ENCODE peak calls at places on chromosomes 11 and 22, in eight cellular contexts. F is mesendoderm, B is tibial nerve, W is MM.1S, I is heart left ventricle, D is mammary epithelial cell, S is IMR-90, E is H7. J is an unnamed sample.

GRCh38 chr22:42432818-42433217 is 615 bp upstream of the NFAM1 start:
- DNase-seq in F (no peak), B (no peak), W (no peak), I (no peak), D (no peak), S (no peak), E (peak; percentile 77), J (no peak)

GRCh38 chr11:26245046-26245445 is 86.9 kb upstream of the ANO3 start:
- DNase-seq in F (no peak), B (no peak), W (no peak), I (no peak), D (no peak), S (peak; percentile 50), E (no peak), J (no peak)

GRCh38 chr11:46801694-46802093 is 44.4 kb downstream of the CKAP5 start:
- DNase-seq in F (no peak), B (no peak), W (no peak), I (no peak), D (no peak), S (no peak), E (no peak), J (no peak)

GRCh38 chr11:128687321-128687720 is 6.6 kb upstream of the FLI1 start:
- DNase-seq in F (peak; percentile 58), B (no peak), W (no peak), I (peak; percentile 53), D (no peak), S (no peak), E (peak; percentile 89), J (no peak)

GRCh38 chr11:99020324-99021225 is at the start of gene CNTN5:
- DNase-seq in F (peak; percentile 84), B (peak; percentile 6), W (peak; percentile 91), I (peak; percentile 36), D (peak; percentile 4), S (peak; percentile 5), E (peak; percentile 68), J (peak; percentile 67)

GRCh38 chr11:82750643-82751139 is 17.0 kb upstream of the FAM181B start:
- DNase-seq in F (peak; percentile 88), B (no peak), W (peak; percentile 40), I (no peak), D (no peak), S (no peak), E (no peak), J (no peak)

GRCh38 chr22:44444341-44445306 is 53.4 kb downstream of the RTL6 start:
- DNase-seq in F (peak; percentile 69), B (no peak), W (no peak), I (no peak), D (no peak), S (no peak), E (peak; percentile 90), J (peak; percentile 13)

GRCh38 chr11:110148775-110149744 is 55.9 kb downstream of the ZC3H12C start:
- DNase-seq in F (peak; percentile 50), B (no peak), W (no peak), I (no peak), D (peak; percentile 73), S (peak; percentile 92), E (no peak), J (no peak)

GRCh38 chr11:72782081-72782920 is 11.5 kb downstream of the STARD10 start:
- DNase-seq in F (peak; percentile 63), B (no peak), W (no peak), I (no peak), D (no peak), S (no peak), E (peak; percentile 88), J (no peak)

GRCh38 chr11:57476883-57477506 is 16.7 kb downstream of the RTN4RL2 start:
- DNase-seq in F (peak; percentile 64), B (no peak), W (peak; percentile 59), I (peak; percentile 60), D (peak; percentile 28), S (peak; percentile 17), E (peak; percentile 90), J (no peak)

GRCh38 chr11:103920933-103921332 is 115.5 kb upstream of the DDI1 start:
- DNase-seq in F (peak; percentile 67), B (no peak), W (no peak), I (no peak), D (no peak), S (no peak), E (peak; percentile 13), J (no peak)

GRCh38 chr11:63882555-63883242 is 34.3 kb downstream of the RCOR2 start:
- DNase-seq in F (peak; percentile 96), B (no peak), W (no peak), I (peak; percentile 40), D (no peak), S (no peak), E (peak; percentile 86), J (peak; percentile 34)

GRCh38 chr11:65436412-65437032 is 13.9 kb downstream of the NEAT1 start:
- DNase-seq in F (no peak), B (no peak), W (no peak), I (no peak), D (no peak), S (peak; percentile 49), E (no peak), J (no peak)

GRCh38 chr22:34113381-34113780 is 193.1 kb upstream of the LARGE1 start:
- DNase-seq in F (no peak), B (no peak), W (no peak), I (no peak), D (no peak), S (no peak), E (no peak), J (no peak)

DNA sequence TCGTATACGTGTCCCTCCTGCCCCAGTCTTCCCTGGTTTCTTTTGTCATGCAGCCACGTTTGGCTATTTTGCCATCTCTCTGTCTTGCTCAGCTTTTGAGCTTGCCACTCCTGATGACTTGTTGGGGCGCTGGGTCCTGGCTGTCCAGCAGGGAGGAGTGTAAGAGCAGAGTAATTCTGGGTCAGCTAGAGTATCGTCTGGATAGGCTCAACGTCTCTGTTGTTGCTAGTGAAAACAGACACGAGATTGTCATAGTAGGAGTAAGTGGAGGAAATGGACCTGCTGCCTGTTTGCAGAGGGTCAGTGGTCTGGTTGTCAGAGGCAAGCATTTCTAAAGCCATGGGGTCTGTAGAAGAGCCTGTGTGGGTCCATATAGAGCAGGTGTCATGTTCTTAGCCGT is 83.0 kb downstream of the PPP6R3 start:
- DNase-seq in F (no peak), B (no peak), W (no peak), I (no peak), D (no peak), S (no peak), E (no peak), J (no peak)
- H3K27me3 ChIP-seq in F (no peaks in the 10 kb centered on the region), B (no peaks in the 10 kb centered on the region), W (no peaks in the 10 kb centered on the region), I (no peaks in the 10 kb centered on the region), D (no peaks in the 10 kb centered on the region), S (no peaks in the 10 kb centered on the region), E (no peaks in the 10 kb centered on the region), J (no peaks in the 10 kb centered on the region)

GRCh38 chr11:120659076-120659475 is 147.5 kb downstream of the GRIK4 start:
- DNase-seq in F (no peak), B (no peak), W (no peak), I (no peak), D (no peak), S (no peak), E (peak; percentile 67), J (no peak)
- H3K27me3 ChIP-seq in F (no peaks in the 10 kb centered on the region), B (no peaks in the 10 kb centered on the region), W (no peaks in the 10 kb centered on the region), I (peaks cover 4% of the 10 kb centered on the region), D (peaks cover 4% of the 10 kb centered on the region), S (peaks cover 22% of the 10 kb centered on the region), E (no peaks in the 10 kb centered on the region), J (no peaks in the 10 kb centered on the region)

DNA sequence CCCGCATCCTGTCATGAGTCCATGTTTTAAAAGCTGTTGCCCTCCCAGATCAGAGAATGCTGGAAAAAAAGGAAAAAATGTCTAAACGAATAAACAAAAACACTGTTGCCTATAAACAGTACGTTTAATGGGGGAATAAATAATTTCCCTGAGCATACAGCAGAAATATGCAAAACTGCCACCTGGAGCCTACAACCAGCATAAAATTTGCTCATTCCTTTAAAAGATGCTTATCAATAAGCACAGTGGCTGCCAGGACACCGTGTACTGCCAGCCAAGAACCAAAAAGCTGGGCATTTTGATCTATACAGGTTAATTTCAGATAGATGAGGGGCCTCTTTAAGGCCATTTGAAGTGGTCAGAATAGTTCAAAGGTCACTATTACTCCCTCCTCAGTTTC is 5.7 kb upstream of the CPT1A start:
- DNase-seq in F (no peak), B (no peak), W (no peak), I (no peak), D (no peak), S (no peak), E (no peak), J (no peak)
- H3K27me3 ChIP-seq in F (peaks cover 12% of the 10 kb centered on the region), B (no peaks in the 10 kb centered on the region), W (no peaks in the 10 kb centered on the region), I (no peaks in the 10 kb centered on the region), D (peaks cover under 1% of the 10 kb centered on the region), S (peaks cover 29% of the 10 kb centered on the region), E (peaks cover 9% of the 10 kb centered on the region), J (no peaks in the 10 kb centered on the region)

DNA sequence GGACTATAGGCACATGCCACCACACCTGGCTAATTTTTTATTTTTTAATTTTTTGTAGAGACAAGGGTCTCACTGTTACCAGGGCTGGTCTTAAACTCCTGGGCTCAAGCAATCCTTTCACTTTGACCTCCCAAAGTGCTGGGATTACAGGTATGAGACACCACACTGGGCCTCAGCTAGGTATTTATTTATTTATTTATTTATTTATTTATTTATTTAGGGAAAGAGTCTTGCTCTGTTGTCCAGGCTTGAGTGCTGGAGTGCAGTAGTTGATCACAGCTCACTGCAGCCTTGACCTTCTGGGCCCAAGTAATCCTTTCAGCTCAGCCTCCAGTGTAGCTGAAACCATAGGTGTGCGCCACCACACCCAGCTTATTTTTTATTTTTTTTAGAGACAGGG is 43.2 kb downstream of the HORMAD2 start:
- DNase-seq in F (no peak), B (no peak), W (no peak), I (no peak), D (no peak), S (no peak), E (no peak), J (no peak)
- H3K27me3 ChIP-seq in F (no peaks in the 10 kb centered on the region), B (no peaks in the 10 kb centered on the region), W (no peaks in the 10 kb centered on the region), I (peaks cover 8% of the 10 kb centered on the region), D (no peaks in the 10 kb centered on the region), S (no peaks in the 10 kb centered on the region), E (no peaks in the 10 kb centered on the region), J (peaks cover 15% of the 10 kb centered on the region)

GRCh38 chr22:49689858-49690257 is 137.8 kb downstream of the BRD1 start:
- DNase-seq in F (no peak), B (no peak), W (no peak), I (no peak), D (no peak), S (no peak), E (no peak), J (no peak)

GRCh38 chr22:49689255-49689770 is 138.4 kb downstream of the BRD1 start:
- DNase-seq in F (no peak), B (no peak), W (no peak), I (no peak), D (no peak), S (no peak), E (no peak), J (no peak)

GRCh38 chr22:49690454-49690853 is 137.2 kb downstream of the BRD1 start:
- DNase-seq in F (no peak), B (no peak), W (no peak), I (no peak), D (no peak), S (no peak), E (no peak), J (no peak)

GRCh38 chr22:49692499-49693225 is 135.0 kb downstream of the BRD1 start:
- DNase-seq in F (no peak), B (no peak), W (no peak), I (no peak), D (no peak), S (no peak), E (no peak), J (peak; percentile 59)

DNA sequence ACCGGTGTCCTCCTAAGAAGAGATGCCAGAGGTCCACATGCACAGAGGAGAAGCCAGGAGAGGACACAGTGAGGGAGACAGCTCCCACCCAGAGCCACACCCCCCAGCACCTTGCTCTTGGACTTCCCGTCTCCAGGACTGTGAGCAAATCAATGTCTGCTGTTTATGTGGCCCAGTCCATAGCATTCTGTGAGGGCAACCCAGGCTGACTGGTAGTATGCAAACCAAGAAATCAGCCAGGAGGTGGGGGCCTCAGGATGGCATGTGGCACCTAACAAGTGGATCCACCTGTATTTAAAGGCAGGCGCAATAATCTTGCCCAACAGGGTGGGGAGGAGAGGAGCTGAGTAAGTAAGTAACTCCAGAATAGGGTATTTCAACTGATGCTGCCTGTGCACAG is 136.4 kb downstream of the BRD1 start:
- DNase-seq in F (no peak), B (no peak), W (no peak), I (no peak), D (no peak), S (no peak), E (no peak), J (no peak)
- H3K27me3 ChIP-seq in F (no peaks in the 10 kb centered on the region), B (no peaks in the 10 kb centered on the region), W (peaks cover 76% of the 10 kb centered on the region), I (peaks cover 6% of the 10 kb centered on the region), D (no peaks in the 10 kb centered on the region), S (no peaks in the 10 kb centered on the region), E (no peaks in the 10 kb centered on the region), J (no peaks in the 10 kb centered on the region)

J was measured in tibial artery.